ENCODE peak calls at places on chromosome 16, in nine cellular contexts. K is activated CD4-positive, alpha-beta T cell treated with anti-CD3 and anti-CD28 coated beads, Interleukin-2, amount 50 U/mL, for 1 hour; U is iPS-NIHi11; B is A549; D is NCI-H2081; V is stimulated activated CD4-positive, alpha-beta T cell treated with anti-CD3 and anti-CD28 coated beads, Interleukin-15, amount 100 ng/mL, for 1 hour; Y is GM23338; S is GM13977; Q is RCC 7860. C is an unnamed sample.

GRCh38 chr16:6857575-6857974 is 475.1 kb upstream of the RBFOX1 start:
- DNase-seq in K (no peak), U (no peak), B (no peak), D (no peak), V (no peak), Y (no peak), S (no peak), Q (no peak), C (no peak)

GRCh38 chr16:87580855-87581261 is 21.4 kb upstream of the JPH3 start:
- DNase-seq in K (no peak), U (no peak), B (no peak), D (no peak), V (no peak), Y (peak; percentile 36), S (no peak), Q (peak; percentile 80), C (no peak)

GRCh38 chr16:83501481-83501880 is 306.3 kb upstream of the HSBP1 start:
- DNase-seq in K (no peak), U (no peak), B (no peak), D (no peak), V (no peak), Y (no peak), S (no peak), Q (no peak), C (no peak)

GRCh38 chr16:17382949-17383348 is 87.8 kb downstream of the XYLT1 start:
- DNase-seq in K (no peak), U (no peak), B (no peak), D (no peak), V (no peak), Y (no peak), S (no peak), Q (no peak), C (no peak)

GRCh38 chr16:70460737-70461261 is 6.4 kb downstream of the FCSK start:
- DNase-seq in K (no peak), U (peak; percentile 22), B (no peak), D (no peak), V (no peak), Y (no peak), S (no peak), Q (peak; percentile 58), C (no peak)

GRCh38 chr16:62034236-62035114 is 1.8 kb downstream of the CDH8 start:
- DNase-seq in K (no peak), U (no peak), B (no peak), D (no peak), V (no peak), Y (peak; percentile 62), S (no peak), Q (no peak), C (no peak)

GRCh38 chr16:5073279-5073629 is 1.6 kb downstream of the ALG1 start:
- DNase-seq in K (no peak), U (no peak), B (no peak), D (no peak), V (no peak), Y (no peak), S (peak; percentile 6), Q (no peak), C (no peak)

GRCh38 chr16:25841776-25842175 is 150.0 kb downstream of the HS3ST4 start:
- DNase-seq in K (no peak), U (no peak), B (no peak), D (no peak), V (no peak), Y (no peak), S (no peak), Q (no peak), C (no peak)

GRCh38 chr16:50469744-50470301 is 78.4 kb upstream of the NKD1 start:
- DNase-seq in K (no peak), U (no peak), B (no peak), D (no peak), V (no peak), Y (peak; percentile 49), S (no peak), Q (no peak), C (no peak)

GRCh38 chr16:1028056-1028455 is 44.5 kb upstream of the SSTR5 start:
- DNase-seq in K (no peak), U (no peak), B (no peak), D (no peak), V (no peak), Y (no peak), S (no peak), Q (no peak), C (no peak)

GRCh38 chr16:50841081-50841886 is 99.4 kb downstream of the CYLD start:
- DNase-seq in K (peak; percentile 25), U (peak; percentile 60), B (no peak), D (no peak), V (peak; percentile 29), Y (peak; percentile 78), S (peak; percentile 58), Q (no peak), C (no peak)

GRCh38 chr16:83715217-83715920 is 92.4 kb upstream of the HSBP1 start:
- DNase-seq in K (no peak), U (no peak), B (no peak), D (peak; percentile 35), V (no peak), Y (no peak), S (no peak), Q (no peak), C (peak; percentile 67)

GRCh38 chr16:87850009-87851006 is 19.0 kb downstream of the SLC7A5 start:
- DNase-seq in K (peak; percentile 79), U (peak; percentile 92), B (no peak), D (peak; percentile 31), V (peak; percentile 54), Y (peak; percentile 82), S (peak; percentile 91), Q (peak; percentile 41), C (peak; percentile 49)

GRCh38 chr16:80804061-80804450 is 342 bp downstream of the CDYL2 start:
- DNase-seq in K (peak; percentile 55), U (peak; percentile 52), B (no peak), D (no peak), V (peak; percentile 53), Y (peak; percentile 50), S (no peak), Q (no peak), C (no peak)

GRCh38 chr16:54277845-54278703 is 8.5 kb downstream of the IRX3 start:
- DNase-seq in K (no peak), U (no peak), B (no peak), D (peak; percentile 30), V (no peak), Y (peak; percentile 23), S (no peak), Q (no peak), C (peak; percentile 4)

GRCh38 chr16:77298638-77299360 is 99.6 kb downstream of the SYCE1L start:
- DNase-seq in K (no peak), U (no peak), B (peak; percentile 52), D (no peak), V (no peak), Y (no peak), S (no peak), Q (peak; percentile 99), C (no peak)

GRCh38 chr16:11257131-11257938 is 1.3 kb upstream of the SOCS1 start:
- DNase-seq in K (peak; percentile 51), U (peak; percentile 86), B (peak; percentile 91), D (peak; percentile 54), V (no peak), Y (peak; percentile 93), S (peak; percentile 74), Q (peak; percentile 62), C (peak; percentile 81)

GRCh38 chr16:3171855-3172593 is 16.0 kb upstream of the OR1F1 start:
- DNase-seq in K (peak; percentile 26), U (peak; percentile 41), B (peak; percentile 82), D (no peak), V (no peak), Y (peak; percentile 85), S (peak; percentile 60), Q (peak; percentile 89), C (no peak)